ENCODE peak calls at places on chromosome 6, in five cellular contexts. F is mesenchymal stem cell, Q is neuronal stem cell, B is H9, A is trophoblast cell. T is an unnamed sample.

GRCh38 chr6:4008324-4009047 is 70.5 kb downstream of the FAM217A start:
- DNase-seq in Q (no peak), A (peak; percentile 44), F (peak; percentile 91), B (no peak), T (peak; percentile 92)

GRCh38 chr6:39256294-39256693 is 27.0 kb upstream of the KCNK5 start:
- DNase-seq in Q (no peak), F (no peak), A (no peak), B (peak; percentile 53), T (no peak)

GRCh38 chr6:118876814-118877213 is 17.1 kb upstream of the ASF1A start:
- DNase-seq in A (peak; percentile 74), B (no peak), Q (no peak), F (peak; percentile 36), T (peak; percentile 85)

GRCh38 chr6:158279615-158280014 is 32.6 kb upstream of the TULP4 start:
- DNase-seq in Q (no peak), F (no peak), B (no peak), A (no peak), T (peak; percentile 48)

GRCh38 chr6:43455034-43455747 is at the start of gene DLK2:
- DNase-seq in B (no peak), A (peak; percentile 22), F (no peak), Q (no peak), T (no peak)

GRCh38 chr6:11536795-11537194 is 754 bp upstream of the TMEM170B start:
- DNase-seq in B (peak; percentile 39), A (no peak), Q (peak; percentile 11), F (peak; percentile 22), T (no peak)

GRCh38 chr6:100116409-100117194 is 122.6 kb upstream of the MCHR2 start:
- DNase-seq in F (peak; percentile 73), B (peak; percentile 61), A (peak; percentile 52), Q (peak; percentile 62), T (peak; percentile 76)

GRCh38 chr6:4358414-4359107 is 223.2 kb upstream of the ECI2 start:
- DNase-seq in A (peak; percentile 97), Q (peak; percentile 23), B (peak; percentile 85), F (peak; percentile 99), T (peak; percentile 100)

GRCh38 chr6:152637422-152638047 is 373 bp upstream of the SYNE1 start:
- DNase-seq in Q (no peak), F (peak; percentile 3), A (no peak), B (no peak), T (peak; percentile 59)

GRCh38 chr6:14037402-14038277 is 79.9 kb upstream of the CD83 start:
- DNase-seq in Q (no peak), B (no peak), F (peak; percentile 64), A (no peak), T (peak; percentile 80)

GRCh38 chr6:138572200-138572875 is 73.0 kb upstream of the NHSL1 start:
- DNase-seq in F (peak; percentile 79), Q (peak; percentile 76), B (peak; percentile 81), A (peak; percentile 42), T (peak; percentile 91)

GRCh38 chr6:146135167-146135566 is 106.3 kb downstream of the GRM1 start:
- DNase-seq in B (no peak), Q (no peak), A (peak; percentile 69), F (no peak), T (no peak)

GRCh38 chr6:143804835-143805239 is 38.3 kb upstream of the LTV1 start:
- DNase-seq in A (no peak), B (no peak), Q (no peak), F (peak; percentile 8), T (no peak)

GRCh38 chr6:148471624-148472494 is 129.2 kb downstream of the SASH1 start:
- DNase-seq in B (no peak), A (no peak), Q (no peak), F (peak; percentile 88), T (peak; percentile 52)

GRCh38 chr6:87742106-87742505 is 40.1 kb upstream of the AKIRIN2 start:
- DNase-seq in A (no peak), F (peak; percentile 42), B (no peak), Q (no peak), T (no peak)

GRCh38 chr6:122736166-122736565 is 43.4 kb upstream of the FABP7 start:
- DNase-seq in F (no peak), Q (no peak), B (no peak), A (no peak), T (no peak)

GRCh38 chr6:43829470-43829869 is 59.5 kb downstream of the VEGFA start:
- DNase-seq in A (no peak), Q (no peak), F (no peak), B (no peak), T (no peak)

GRCh38 chr6:35663001-35663400 is 25.7 kb downstream of the FKBP5 start:
- DNase-seq in B (no peak), Q (peak; percentile 36), F (peak; percentile 61), A (no peak), T (peak; percentile 19)

GRCh38 chr6:107032051-107032450 is 4.1 kb downstream of the MTRES1 start:
- DNase-seq in Q (no peak), B (no peak), F (no peak), A (no peak), T (peak; percentile 22)

GRCh38 chr6:25963426-25964123 is 973 bp downstream of the TRIM38 start:
- DNase-seq in B (peak; percentile 64), F (peak; percentile 58), A (peak; percentile 41), Q (no peak), T (peak; percentile 16)

GRCh38 chr6:42783177-42783875 is 1.5 kb downstream of the BICRAL start:
- DNase-seq in B (peak; percentile 57), Q (peak; percentile 53), A (peak; percentile 38), F (peak; percentile 75), T (peak; percentile 59)

GRCh38 chr6:125114248-125114858 is 39.2 kb upstream of the TPD52L1 start:
- DNase-seq in F (peak; percentile 66), B (no peak), A (peak; percentile 55), Q (no peak), T (peak; percentile 61)

GRCh38 chr6:4947716-4948115 is 56.1 kb downstream of the RPP40 start:
- DNase-seq in F (no peak), A (no peak), B (no peak), Q (no peak), T (no peak)

GRCh38 chr6:34955447-34955846 is 66.4 kb downstream of the ANKS1A start:
- DNase-seq in F (no peak), B (no peak), A (no peak), Q (no peak), T (no peak)

GRCh38 chr6:163415176-163415619 is 680 bp downstream of the QKI start:
- DNase-seq in A (no peak), Q (peak; percentile 31), F (no peak), B (no peak), T (no peak)

GRCh38 chr6:75273009-75273408 is 11.6 kb downstream of the TMEM30A start:
- DNase-seq in A (no peak), Q (no peak), F (peak; percentile 72), B (no peak), T (no peak)

GRCh38 chr6:43215066-43215465 is 14.2 kb downstream of the DNPH1 start:
- DNase-seq in F (no peak), Q (no peak), B (no peak), A (no peak), T (no peak)

GRCh38 chr6:89082439-89082838 is 1.9 kb downstream of the PNRC1 start:
- DNase-seq in F (peak; percentile 55), Q (no peak), A (no peak), B (no peak), T (peak; percentile 28)

GRCh38 chr6:148749678-148750077 is 2.8 kb downstream of the UST start:
- DNase-seq in Q (no peak), B (no peak), A (no peak), F (no peak), T (no peak)

GRCh38 chr6:151254451-151255081 is 14.8 kb downstream of the AKAP12 start:
- DNase-seq in F (peak; percentile 50), Q (no peak), A (peak; percentile 35), B (no peak), T (peak; percentile 33)

GRCh38 chr6:75157336-75157735 is 48.5 kb downstream of the COL12A1 start:
- DNase-seq in Q (no peak), A (no peak), F (peak; percentile 46), B (no peak), T (no peak)

GRCh38 chr6:106995640-106996039 is 21.1 kb upstream of the CD24 start:
- DNase-seq in A (no peak), F (no peak), Q (no peak), B (no peak), T (no peak)

GRCh38 chr6:37511910-37512399 is 12.3 kb upstream of the CCDC167 start:
- DNase-seq in F (no peak), A (no peak), Q (no peak), B (no peak), T (no peak)
- H3K14ac ChIP-seq in F (no peak overlapping the region), A (no peak overlapping the region), Q (no peak overlapping the region), B (peak overlapping the region; percentile 54), T (no peak overlapping the region)

GRCh38 chr6:51986864-51987263 is 100.5 kb downstream of the PKHD1 start:
- DNase-seq in B (no peak), Q (no peak), F (no peak), A (no peak), T (no peak)
- H3K14ac ChIP-seq in B (no peak overlapping the region), Q (no peak overlapping the region), F (no peak overlapping the region), A (no peak overlapping the region), T (no peak overlapping the region)

DNA sequence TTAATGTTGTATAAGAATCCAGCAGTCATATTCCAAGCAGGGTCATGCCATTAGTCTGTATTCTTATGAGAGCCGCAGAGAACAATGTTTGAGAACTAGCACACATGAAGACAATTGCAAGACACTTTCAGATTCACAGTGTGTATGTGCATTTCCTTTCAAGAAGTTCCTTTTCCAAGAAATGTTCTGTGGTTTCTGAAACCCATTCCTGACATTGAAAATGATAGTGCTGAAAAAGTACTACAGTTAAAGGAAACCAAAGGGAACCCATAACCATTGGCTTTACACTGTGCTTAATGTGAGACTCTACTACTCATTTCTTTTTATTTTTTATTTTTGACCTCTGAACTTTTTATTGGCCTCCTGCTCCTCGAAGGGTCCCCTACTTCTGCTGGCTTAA is 4.2 kb upstream of the CALHM6 start:
- DNase-seq in B (no peak), F (no peak), A (no peak), Q (no peak), T (no peak)
- H3K14ac ChIP-seq in B (no peak overlapping the region), F (no peak overlapping the region), A (no peak overlapping the region), Q (no peak overlapping the region), T (no peak overlapping the region)

GRCh38 chr6:40983752-40984151 is 55.3 kb downstream of the UNC5CL start:
- DNase-seq in B (no peak), Q (no peak), A (no peak), F (no peak), T (no peak)

GRCh38 chr6:40973304-40973703 is 65.7 kb downstream of the UNC5CL start:
- DNase-seq in Q (no peak), A (no peak), F (no peak), B (no peak), T (no peak)

GRCh38 chr6:40977085-40977484 is 61.9 kb downstream of the UNC5CL start:
- DNase-seq in B (no peak), A (no peak), F (no peak), Q (no peak), T (no peak)

GRCh38 chr6:40982917-40983316 is 56.1 kb downstream of the UNC5CL start:
- DNase-seq in B (no peak), F (no peak), Q (no peak), A (no peak), T (no peak)

GRCh38 chr6:40978687-40979289 is 60.2 kb downstream of the UNC5CL start:
- DNase-seq in B (no peak), A (no peak), Q (no peak), F (no peak), T (no peak)
- H3K14ac ChIP-seq in B (no peak overlapping the region), A (no peak overlapping the region), Q (peak overlapping the region; percentile 60), F (peak overlapping the region; percentile 45), T (no peak overlapping the region)